ENCODE peak calls at places on chromosomes 13 and 19, in seven cellular contexts. F is neural progenitor cell; V is cardiac muscle cell; W is breast epithelium; U is ascending aorta; R is CD4-positive, CD25-positive, alpha-beta regulatory T cell; G is body of pancreas. H is an unnamed sample.

GRCh38 chr13:111153977-111154332 is 38.8 kb downstream of the ARHGEF7 start:
- DNase-seq in F (no peak), V (no peak), W (no peak), U (peak; percentile 74), R (peak; percentile 74), G (no peak), H (peak; percentile 46)

GRCh38 chr13:79492313-79492798 is 11.4 kb downstream of the NDFIP2 start:
- DNase-seq in F (no peak), V (no peak), W (no peak), U (no peak), R (peak; percentile 53), G (no peak), H (no peak)

GRCh38 chr13:111539791-111540446 is 219.5 kb downstream of the TEX29 start:
- DNase-seq in F (no peak), V (no peak), W (no peak), U (no peak), R (no peak), G (no peak), H (no peak)

GRCh38 chr19:17348700-17349099 is 11.3 kb downstream of the GTPBP3 start:
- DNase-seq in F (peak; percentile 65), V (peak; percentile 80), W (peak; percentile 52), U (peak; percentile 92), R (no peak), G (peak; percentile 30), H (peak; percentile 88)

GRCh38 chr19:52898101-52898500 is 666 bp upstream of the ZNF320 start:
- DNase-seq in F (peak; percentile 41), V (no peak), W (no peak), U (no peak), R (no peak), G (no peak), H (no peak)

GRCh38 chr19:35517342-35517741 is 3.9 kb upstream of the DMKN start:
- DNase-seq in F (no peak), V (no peak), W (no peak), U (no peak), R (no peak), G (no peak), H (no peak)

GRCh38 chr19:28234637-28235036 is 978.3 kb downstream of the UQCRFS1 start:
- DNase-seq in F (no peak), V (peak; percentile 56), W (no peak), U (no peak), R (no peak), G (no peak), H (no peak)

GRCh38 chr13:26971990-26972888 is 199.4 kb downstream of the USP12 start:
- DNase-seq in F (peak; percentile 58), V (peak; percentile 29), W (no peak), U (no peak), R (peak; percentile 58), G (peak; percentile 68), H (peak; percentile 37)

GRCh38 chr19:38741670-38742069 is 2.6 kb downstream of the CAPN12 start:
- DNase-seq in F (no peak), V (no peak), W (no peak), U (no peak), R (no peak), G (no peak), H (no peak)

GRCh38 chr19:45250216-45250831 is 747 bp upstream of the MARK4 start:
- DNase-seq in F (peak; percentile 20), V (no peak), W (no peak), U (no peak), R (no peak), G (no peak), H (no peak)

GRCh38 chr13:29943301-29944085 is 93.1 kb upstream of the UBL3 start:
- DNase-seq in F (no peak), V (no peak), W (no peak), U (peak; percentile 52), R (no peak), G (no peak), H (no peak)

GRCh38 chr13:36736119-36736726 is 62.4 kb downstream of the SERTM1 start:
- DNase-seq in F (peak; percentile 74), V (peak; percentile 80), W (no peak), U (no peak), R (peak; percentile 46), G (peak; percentile 54), H (peak; percentile 86)

GRCh38 chr13:45337803-45338202 is 3.2 kb downstream of the TPT1 start:
- DNase-seq in F (no peak), V (no peak), W (no peak), U (no peak), R (no peak), G (no peak), H (no peak)

GRCh38 chr13:72221276-72221962 is 354.4 kb upstream of the DACH1 start:
- DNase-seq in F (peak; percentile 59), V (peak; percentile 1), W (no peak), U (no peak), R (no peak), G (peak; percentile 60), H (peak; percentile 40)

GRCh38 chr19:40191836-40192646 is 815 bp downstream of the MAP3K10 start:
- DNase-seq in F (peak; percentile 89), V (peak; percentile 36), W (no peak), U (no peak), R (peak; percentile 12), G (peak; percentile 22), H (peak; percentile 18)

DNA sequence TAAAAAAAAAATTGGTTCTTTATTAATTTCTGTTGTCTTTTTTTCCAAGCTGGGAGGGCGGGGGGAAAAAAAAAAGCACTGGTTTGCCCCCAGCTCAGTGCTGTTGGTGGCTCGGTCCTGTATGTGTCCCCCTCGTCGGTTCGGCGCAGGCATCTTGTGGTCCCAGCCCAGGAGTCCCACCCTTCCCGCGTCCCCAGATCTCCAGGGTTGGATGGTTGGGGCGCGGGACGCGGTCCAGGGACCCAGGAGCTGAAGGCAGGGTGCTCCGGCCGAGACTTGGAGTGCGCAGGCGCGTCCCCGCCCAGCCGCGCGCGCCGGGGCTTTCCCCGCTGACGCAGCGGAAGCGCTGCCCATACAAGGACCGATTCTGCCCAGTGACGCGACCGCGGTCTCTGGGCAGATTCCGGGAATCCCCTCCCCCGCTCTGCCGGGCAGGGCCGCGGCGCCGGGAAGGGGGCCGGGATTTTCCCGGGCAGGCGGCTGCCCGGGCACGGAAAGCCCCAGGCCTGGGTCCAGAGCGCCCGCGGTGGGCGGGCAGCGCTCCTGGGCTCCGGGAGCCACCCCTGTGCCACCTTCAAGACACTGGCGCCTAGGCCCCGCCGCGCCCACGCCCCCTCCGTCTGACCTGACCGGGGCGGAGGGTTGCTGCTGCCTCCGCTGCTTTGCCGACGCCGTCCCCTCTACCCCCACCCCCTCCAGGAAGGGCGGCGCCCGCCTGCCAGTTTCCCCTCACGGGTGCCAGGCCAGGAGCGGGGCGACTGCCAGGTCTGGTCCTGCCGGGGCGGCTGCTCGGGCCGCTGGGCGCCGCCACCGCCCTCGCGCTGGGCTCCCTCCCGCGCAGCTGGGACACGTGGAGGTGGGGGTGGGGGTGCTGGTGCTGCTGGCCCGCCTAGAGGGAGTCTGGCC is 2.3 kb downstream of the JUNB start:
- DNase-seq in F (peak; percentile 97), V (peak; percentile 97), W (peak; percentile 93), U (peak; percentile 95), R (peak; percentile 96), G (peak; percentile 97), H (peak; percentile 95)
- H3K27ac ChIP-seq in F (no peak overlapping the region), V (peak overlapping the region; percentile 82), W (peak overlapping the region; percentile 98), U (peak overlapping the region; percentile 96), R (peak overlapping the region; percentile 100), G (peak overlapping the region; percentile 100), H (peak overlapping the region; percentile 98)

GRCh38 chr13:106114981-106115554 is 420.4 kb downstream of the EFNB2 start:
- DNase-seq in F (no peak), V (no peak), W (no peak), U (no peak), R (no peak), G (no peak), H (no peak)
- H3K4me1 ChIP-seq in F (peaks cover 29% of the 10 kb centered on the region), V (no peaks in the 10 kb centered on the region), W (no peaks in the 10 kb centered on the region), U (no peaks in the 10 kb centered on the region), R (no peaks in the 10 kb centered on the region), G (no peaks in the 10 kb centered on the region), H (no peaks in the 10 kb centered on the region)

GRCh38 chr19:14517446-14517839 is 754 bp downstream of the DNAJB1 start:
- DNase-seq in F (no peak), V (peak; percentile 37), W (no peak), U (no peak), R (no peak), G (no peak), H (no peak)

GRCh38 chr19:14516048-14516534 is 2.1 kb downstream of the DNAJB1 start:
- DNase-seq in F (no peak), V (no peak), W (no peak), U (no peak), R (no peak), G (no peak), H (no peak)

GRCh38 chr19:14516746-14517438 is 1.3 kb downstream of the DNAJB1 start:
- DNase-seq in F (no peak), V (no peak), W (no peak), U (no peak), R (no peak), G (no peak), H (no peak)

GRCh38 chr19:14514215-14514871 is 3.9 kb downstream of the DNAJB1 start:
- DNase-seq in F (no peak), V (no peak), W (no peak), U (no peak), R (no peak), G (no peak), H (no peak)

DNA sequence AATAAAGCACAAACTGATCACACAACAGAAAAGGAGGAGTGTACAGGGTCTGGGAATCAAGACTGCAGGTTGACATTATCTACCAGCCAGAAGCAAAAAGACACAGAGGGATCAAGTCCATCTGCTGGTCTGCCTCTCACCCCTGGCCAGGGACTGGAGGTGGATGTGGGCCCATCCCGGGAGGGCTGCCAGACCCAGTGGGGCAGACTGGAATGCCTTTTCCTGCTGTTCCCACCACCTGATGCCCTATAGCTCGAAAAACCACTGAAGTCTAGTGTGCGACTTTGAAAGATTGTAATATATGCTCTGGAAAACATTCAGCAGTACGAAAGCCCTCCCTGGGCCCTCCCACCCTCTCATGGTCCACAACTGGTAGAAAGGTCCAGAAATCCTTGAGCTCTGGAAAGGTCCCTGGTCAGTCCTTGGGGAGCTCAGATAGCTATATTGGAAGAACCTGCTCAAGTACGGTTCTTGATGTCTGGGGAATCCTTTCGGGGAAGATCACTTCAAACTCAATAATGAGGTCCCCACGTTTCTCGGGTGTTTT is 2.6 kb downstream of the DNAJB1 start:
- DNase-seq in F (no peak), V (no peak), W (no peak), U (no peak), R (no peak), G (no peak), H (no peak)
- H3K27ac ChIP-seq in F (no peak overlapping the region), V (no peak overlapping the region), W (peak overlapping the region; percentile 100), U (no peak overlapping the region), R (peak overlapping the region; percentile 29), G (peak overlapping the region; percentile 16), H (no peak overlapping the region)

GRCh38 chr13:59691501-59692066 is 472.1 kb downstream of the DIAPH3 start:
- DNase-seq in F (no peak), V (no peak), W (no peak), U (no peak), R (no peak), G (no peak), H (no peak)

GRCh38 chr13:59700281-59700680 is 463.4 kb downstream of the DIAPH3 start:
- DNase-seq in F (no peak), V (peak; percentile 29), W (no peak), U (no peak), R (no peak), G (no peak), H (peak; percentile 64)

GRCh38 chr13:59690857-59691500 is 472.7 kb downstream of the DIAPH3 start:
- DNase-seq in F (no peak), V (no peak), W (no peak), U (no peak), R (no peak), G (no peak), H (no peak)

GRCh38 chr13:59701261-59701660 is 462.5 kb downstream of the DIAPH3 start:
- DNase-seq in F (no peak), V (no peak), W (no peak), U (no peak), R (no peak), G (no peak), H (no peak)

GRCh38 chr13:59696229-59696628 is 467.5 kb downstream of the DIAPH3 start:
- DNase-seq in F (no peak), V (no peak), W (no peak), U (no peak), R (no peak), G (no peak), H (no peak)
- H3K4me1 ChIP-seq in F (peaks cover 8% of the 10 kb centered on the region), V (peaks cover 14% of the 10 kb centered on the region), W (no peaks in the 10 kb centered on the region), U (no peaks in the 10 kb centered on the region), R (no peaks in the 10 kb centered on the region), G (no peaks in the 10 kb centered on the region), H (peaks cover 56% of the 10 kb centered on the region)

H was measured in A673.